ENCODE peak calls at places on chromosomes 13 and 19, in six cellular contexts. R, E, M, L, U and V are unnamed samples. For H3K4me1 and H3K36me3, the result is how much of the 10 kb centered on the place peaks cover.

GRCh38 chr19:36086326-36086725 is 24.6 kb upstream of the OVOL3 start:
- DNase-seq in R (no peak), E (no peak), M (no peak), L (no peak), U (no peak), V (no peak)

GRCh38 chr19:13974073-13974472 is 21.8 kb downstream of the DCAF15 start:
- DNase-seq in R (no peak), E (no peak), M (no peak), L (peak), U (no peak), V (no peak)

GRCh38 chr13:90868321-90868920 is 479.1 kb upstream of the MIR17HG start:
- DNase-seq in R (no peak), E (peak), M (peak), L (peak), U (peak), V (no peak)

GRCh38 chr19:30076751-30077670 is 135.0 kb downstream of the URI1 start:
- DNase-seq in R (no peak), E (no peak), M (no peak), L (no peak), U (no peak), V (no peak)

GRCh38 chr13:24228852-24229458 is 68.4 kb downstream of the SPATA13 start:
- DNase-seq in R (no peak), E (peak), M (peak), L (peak), U (no peak), V (no peak)

GRCh38 chr13:86601351-86601750 is 802.1 kb upstream of the SLITRK6 start:
- DNase-seq in R (no peak), E (no peak), M (no peak), L (no peak), U (no peak), V (no peak)

GRCh38 chr13:35448465-35448864 is 28.0 kb downstream of the MAB21L1 start:
- DNase-seq in R (no peak), E (no peak), M (no peak), L (no peak), U (no peak), V (no peak)

GRCh38 chr13:96768524-96768923 is 225.8 kb downstream of the OXGR1 start:
- DNase-seq in R (no peak), E (no peak), M (no peak), L (no peak), U (no peak), V (no peak)

GRCh38 chr19:2059422-2060201 is 8.6 kb upstream of the MKNK2 start:
- DNase-seq in R (peak), E (peak), M (peak), L (peak), U (peak), V (no peak)

GRCh38 chr19:13784731-13785452 is 10.4 kb upstream of the ZSWIM4 start:
- DNase-seq in R (peak), E (peak), M (peak), L (peak), U (peak), V (peak)

GRCh38 chr19:13120817-13121216 is 2.8 kb downstream of the NACC1 start:
- DNase-seq in R (no peak), E (no peak), M (no peak), L (no peak), U (no peak), V (no peak)

GRCh38 chr13:79909664-79910063 is 428.7 kb downstream of the NDFIP2 start:
- DNase-seq in R (no peak), E (no peak), M (no peak), L (no peak), U (no peak), V (no peak)

GRCh38 chr19:6417713-6418561 is 6.7 kb downstream of the KHSRP start:
- DNase-seq in R (no peak), E (peak), M (no peak), L (no peak), U (no peak), V (no peak)

GRCh38 chr13:46031581-46032263 is 20.8 kb downstream of the ZC3H13 start:
- DNase-seq in R (no peak), E (no peak), M (no peak), L (no peak), U (no peak), V (no peak)

GRCh38 chr13:43861863-43862262 is 17.7 kb downstream of the CCDC122 start:
- DNase-seq in R (no peak), E (no peak), M (no peak), L (no peak), U (no peak), V (no peak)

GRCh38 chr13:78410164-78410563 is 193.2 kb downstream of the POU4F1 start:
- DNase-seq in R (no peak), E (no peak), M (no peak), L (no peak), U (no peak), V (no peak)

GRCh38 chr13:47459512-47459911 is 541.6 kb downstream of the SUCLA2 start:
- DNase-seq in R (no peak), E (no peak), M (no peak), L (no peak), U (no peak), V (no peak)

GRCh38 chr13:56906909-56907308 is 233.8 kb upstream of the PRR20A start:
- DNase-seq in R (no peak), E (no peak), M (no peak), L (no peak), U (no peak), V (no peak)

GRCh38 chr13:35617420-35617819 is 140.9 kb upstream of the MAB21L1 start:
- DNase-seq in R (no peak), E (no peak), M (no peak), L (no peak), U (no peak), V (no peak)

GRCh38 chr13:46662690-46663089 is 109.7 kb downstream of the LRCH1 start:
- DNase-seq in R (no peak), E (no peak), M (no peak), L (no peak), U (no peak), V (no peak)

GRCh38 chr19:55275851-55276719 is 3.8 kb downstream of the HSPBP1 start:
- DNase-seq in R (no peak), E (no peak), M (no peak), L (no peak), U (no peak), V (no peak)

GRCh38 chr19:43310221-43310620 is 40.9 kb upstream of the PSG9 start:
- DNase-seq in R (no peak), E (no peak), M (no peak), L (peak), U (no peak), V (no peak)

GRCh38 chr19:5339950-5340636 is 519 bp downstream of the PTPRS start:
- DNase-seq in R (no peak), E (no peak), M (peak), L (no peak), U (no peak), V (no peak)

GRCh38 chr13:22461854-22462565 is 718.8 kb upstream of the SGCG start:
- DNase-seq in R (no peak), E (peak), M (no peak), L (no peak), U (no peak), V (no peak)

GRCh38 chr13:29548722-29549446 is 46.6 kb downstream of the SLC7A1 start:
- DNase-seq in R (no peak), E (no peak), M (no peak), L (no peak), U (peak), V (no peak)

GRCh38 chr19:31261651-31262331 is 87.4 kb downstream of the TSHZ3 start:
- DNase-seq in R (no peak), E (no peak), M (no peak), L (no peak), U (no peak), V (no peak)

GRCh38 chr19:36163813-36164212 is 11.6 kb upstream of the COX7A1 start:
- DNase-seq in R (no peak), E (no peak), M (no peak), L (no peak), U (no peak), V (no peak)

GRCh38 chr13:40371531-40372125 is 294.8 kb downstream of the FOXO1 start:
- DNase-seq in R (no peak), E (no peak), M (no peak), L (no peak), U (no peak), V (no peak)

GRCh38 chr19:49920624-49921363 is 8.2 kb upstream of the ATF5 start:
- DNase-seq in R (no peak), E (no peak), M (no peak), L (no peak), U (no peak), V (no peak)

GRCh38 chr19:29487432-29487831 is 38.4 kb upstream of the VSTM2B start:
- DNase-seq in R (no peak), E (no peak), M (no peak), L (no peak), U (no peak), V (no peak)

GRCh38 chr19:47112664-47113445 is 721 bp downstream of the ZC3H4 start:
- DNase-seq in R (peak), E (peak), M (peak), L (peak), U (peak), V (peak)

GRCh38 chr13:48727252-48728011 is 73.7 kb downstream of the CYSLTR2 start:
- DNase-seq in R (no peak), E (no peak), M (no peak), L (no peak), U (no peak), V (peak)

GRCh38 chr13:73936001-73936400 is 198.2 kb downstream of the KLF12 start:
- DNase-seq in R (no peak), E (no peak), M (no peak), L (no peak), U (no peak), V (no peak)

GRCh38 chr13:41458187-41458938 is 1.0 kb downstream of the RGCC start:
- DNase-seq in R (peak), E (peak), M (no peak), L (peak), U (no peak), V (peak)
- H3K4me1 ChIP-seq in R (under half), E (under half), M (under half), L (under half), U (under half), V (under half)

GRCh38 chr13:99375806-99376080 is 68.5 kb upstream of the GPR183 start:
- DNase-seq in R (no peak), E (no peak), M (no peak), L (no peak), U (no peak), V (no peak)
- H3K36me3 ChIP-seq in R (under half), E (under half), M (under half), L (under half), U (under half), V (under half)

GRCh38 chr19:18663940-18664530 is 19.4 kb upstream of the CRTC1 start:
- DNase-seq in R (no peak), E (no peak), M (no peak), L (no peak), U (no peak), V (no peak)
- H3K4me1 ChIP-seq in R (under half), E (under half), M (under half), L (under half), U (under half), V (under half)

GRCh38 chr19:39389621-39390414 is 1.1 kb downstream of the PAF1 start:
- DNase-seq in R (no peak), E (no peak), M (no peak), L (no peak), U (no peak), V (no peak)
- H3K36me3 ChIP-seq in R (under half), E (half or more), M (under half), L (under half), U (half or more), V (half or more)

GRCh38 chr19:51121257-51121656 is 3.4 kb upstream of the SIGLEC9 start:
- DNase-seq in R (no peak), E (no peak), M (no peak), L (no peak), U (no peak), V (no peak)

GRCh38 chr19:51123381-51124186 is 1.1 kb upstream of the SIGLEC9 start:
- DNase-seq in R (no peak), E (peak), M (no peak), L (no peak), U (no peak), V (peak)

GRCh38 chr19:51124729-51125128 is at the start of gene SIGLEC9:
- DNase-seq in R (peak), E (peak), M (no peak), L (no peak), U (no peak), V (peak)

GRCh38 chr19:51124216-51124615 is 490 bp upstream of the SIGLEC9 start:
- DNase-seq in R (no peak), E (no peak), M (no peak), L (no peak), U (no peak), V (no peak)

GRCh38 chr19:51122112-51122981 is 2.4 kb upstream of the SIGLEC9 start:
- DNase-seq in R (no peak), E (no peak), M (no peak), L (peak), U (no peak), V (no peak)
- H3K4me1 ChIP-seq in R (under half), E (under half), M (under half), L (under half), U (under half), V (under half)

GRCh38 chr19:15257782-15258181 is 25.5 kb upstream of the EPHX3 start:
- DNase-seq in R (no peak), E (no peak), M (no peak), L (no peak), U (no peak), V (no peak)

GRCh38 chr19:15262011-15262410 is 29.8 kb upstream of the EPHX3 start:
- DNase-seq in R (no peak), E (no peak), M (no peak), L (no peak), U (no peak), V (no peak)

GRCh38 chr19:15256708-15257331 is 24.6 kb upstream of the EPHX3 start:
- DNase-seq in R (no peak), E (no peak), M (no peak), L (no peak), U (no peak), V (no peak)

GRCh38 chr19:15260939-15261338 is 28.7 kb upstream of the EPHX3 start:
- DNase-seq in R (no peak), E (no peak), M (no peak), L (no peak), U (peak), V (no peak)

DNA sequence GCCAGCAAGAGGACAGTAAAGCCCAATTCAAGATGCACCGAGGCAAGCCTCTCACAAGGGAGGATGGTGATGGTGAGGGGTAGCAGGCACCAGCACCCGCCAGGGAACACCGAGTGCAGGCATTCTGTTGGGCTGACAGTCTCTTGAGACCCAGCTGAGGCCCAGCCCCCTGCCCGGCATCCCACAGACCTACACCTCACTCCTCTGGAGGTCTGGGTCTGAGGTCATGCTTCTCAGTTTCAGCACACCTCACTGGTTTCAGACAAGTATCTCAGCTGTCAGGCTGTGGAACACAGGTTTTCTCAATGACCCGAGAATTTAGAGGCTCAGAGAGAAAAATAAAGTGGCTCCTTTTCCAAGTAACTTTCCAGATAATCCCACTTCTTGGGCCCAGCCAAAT is 27.7 kb upstream of the EPHX3 start:
- DNase-seq in R (no peak), E (no peak), M (no peak), L (no peak), U (no peak), V (no peak)
- H3K36me3 ChIP-seq in R (under half), E (half or more), M (half or more), L (under half), U (half or more), V (half or more)

GRCh38 chr13:99421758-99422555 is 79.3 kb upstream of the TM9SF2 start:
- DNase-seq in R (no peak), E (peak), M (no peak), L (no peak), U (no peak), V (no peak)

GRCh38 chr13:99418663-99419140 is 82.6 kb upstream of the TM9SF2 start:
- DNase-seq in R (no peak), E (no peak), M (no peak), L (no peak), U (no peak), V (no peak)

GRCh38 chr13:99419591-99420243 is 81.6 kb upstream of the TM9SF2 start:
- DNase-seq in R (no peak), E (no peak), M (no peak), L (no peak), U (no peak), V (no peak)

GRCh38 chr13:99422556-99423220 is 78.6 kb upstream of the TM9SF2 start:
- DNase-seq in R (no peak), E (peak), M (no peak), L (no peak), U (no peak), V (no peak)

DNA sequence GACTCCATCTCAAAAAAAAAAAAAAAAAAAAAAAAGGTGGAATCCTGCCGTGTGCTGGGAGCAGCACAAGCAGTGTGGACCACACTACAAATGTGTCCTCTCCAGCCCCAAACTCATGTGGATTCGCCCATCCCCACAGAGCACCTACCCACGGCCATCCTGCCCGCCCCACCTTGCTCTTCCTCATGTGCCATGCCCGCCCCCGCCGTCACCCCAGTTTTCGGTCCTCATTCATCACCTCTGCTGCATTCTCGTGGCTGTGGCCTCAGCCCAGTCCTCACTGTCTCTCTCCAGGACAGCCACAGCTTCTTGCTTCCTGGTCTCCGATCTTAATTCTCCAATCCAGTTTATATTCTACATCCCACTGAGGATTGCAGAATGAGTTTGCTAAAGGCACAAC is 80.0 kb upstream of the TM9SF2 start:
- DNase-seq in R (no peak), E (no peak), M (no peak), L (no peak), U (no peak), V (no peak)
- H3K4me1 ChIP-seq in R (under half), E (under half), M (under half), L (under half), U (under half), V (under half)